ENCODE peak calls at places on chromosomes 2 and 18, in five cellular contexts. N, U, J, T and D are unnamed samples.

GRCh38 chr2:216082805-216083204 is 1.1 kb downstream of the TMEM169 start:
- DNase-seq in J (no peak), U (no peak), N (no peak), T (no peak), D (peak)

GRCh38 chr18:54923339-54923956 is 35.8 kb downstream of the CCDC68 start:
- DNase-seq in N (no peak), J (no peak), U (no peak), T (no peak), D (no peak)

GRCh38 chr2:72719416-72719815 is 106.4 kb downstream of the EXOC6B start:
- DNase-seq in T (no peak), U (no peak), N (no peak), J (no peak), D (no peak)

GRCh38 chr2:239802101-239802649 is 223.0 kb downstream of the NDUFA10 start:
- DNase-seq in T (no peak), J (no peak), U (no peak), N (no peak), D (no peak)

GRCh38 chr18:35635171-35635570 is 53.6 kb downstream of the GALNT1 start:
- DNase-seq in J (no peak), T (no peak), U (no peak), N (no peak), D (no peak)

GRCh38 chr2:223465793-223466192 is 136.4 kb downstream of the SCG2 start:
- DNase-seq in T (no peak), J (peak), U (no peak), N (peak), D (peak)

GRCh38 chr2:152415231-152415642 is 80.3 kb downstream of the FMNL2 start:
- DNase-seq in T (no peak), J (no peak), U (no peak), N (peak), D (no peak)

GRCh38 chr2:240846881-240847601 is 21.6 kb upstream of the AGXT start:
- DNase-seq in J (no peak), U (peak), T (no peak), N (no peak), D (no peak)

GRCh38 chr2:3849213-3849612 is 145.8 kb downstream of the DCDC2C start:
- DNase-seq in N (no peak), U (no peak), J (no peak), T (no peak), D (no peak)

GRCh38 chr2:64412671-64413070 is 41.3 kb upstream of the LGALSL start:
- DNase-seq in J (no peak), U (no peak), T (no peak), N (no peak), D (no peak)

GRCh38 chr2:23373666-23374065 is 11.3 kb upstream of the KLHL29 start:
- DNase-seq in J (no peak), U (no peak), N (no peak), T (no peak), D (no peak)

GRCh38 chr18:37561986-37562385 is 3.6 kb downstream of the CELF4 start:
- DNase-seq in T (no peak), U (no peak), J (no peak), N (no peak), D (no peak)

GRCh38 chr18:27483266-27483665 is 298.2 kb upstream of the CHST9 start:
- DNase-seq in J (no peak), N (no peak), T (no peak), U (no peak), D (no peak)

GRCh38 chr2:59389240-59389639 is 1148.1 kb upstream of the FANCL start:
- DNase-seq in T (no peak), J (no peak), U (no peak), N (no peak), D (no peak)

GRCh38 chr2:206116278-206116677 is 30.3 kb upstream of the INO80D start:
- DNase-seq in U (peak), J (no peak), N (no peak), T (no peak), D (no peak)
- TF ChIP-seq POLR2AphosphoS5 in U (no peak), J (no peak), N (no peak), T (no peak), D (no peak)

GRCh38 chr18:63969965-63970802 is at the start of gene SERPINB8:
- DNase-seq in U (peak), J (peak), T (peak), N (peak), D (peak)

GRCh38 chr18:63970803-63971191 is 916 bp downstream of the SERPINB8 start:
- DNase-seq in U (peak), T (no peak), J (no peak), N (no peak), D (peak)

GRCh38 chr18:63975632-63976031 is 5.8 kb downstream of the SERPINB8 start:
- DNase-seq in J (no peak), N (no peak), T (no peak), U (no peak), D (no peak)

GRCh38 chr18:63974991-63975390 is 5.1 kb downstream of the SERPINB8 start:
- DNase-seq in U (no peak), N (no peak), T (no peak), J (no peak), D (peak)

GRCh38 chr18:63971320-63972071 is 1.6 kb downstream of the SERPINB8 start:
- DNase-seq in U (no peak), T (no peak), J (no peak), N (no peak), D (no peak)
- H3K27ac ChIP-seq in U (peak), T (peak), J (peak), N (peak), D (peak)

GRCh38 chr2:20929721-20930120 is 106.8 kb upstream of the LDAH start:
- DNase-seq in U (no peak), T (no peak), N (no peak), J (no peak), D (no peak)

GRCh38 chr2:20931346-20931745 is 108.4 kb upstream of the LDAH start:
- DNase-seq in J (no peak), U (no peak), N (no peak), T (no peak), D (no peak)

GRCh38 chr2:20933692-20934091 is 110.2 kb downstream of the APOB start:
- DNase-seq in U (no peak), T (no peak), J (no peak), N (no peak), D (no peak)

GRCh38 chr2:20928617-20929016 is 105.7 kb upstream of the LDAH start:
- DNase-seq in J (no peak), U (no peak), N (no peak), T (no peak), D (no peak)

DNA sequence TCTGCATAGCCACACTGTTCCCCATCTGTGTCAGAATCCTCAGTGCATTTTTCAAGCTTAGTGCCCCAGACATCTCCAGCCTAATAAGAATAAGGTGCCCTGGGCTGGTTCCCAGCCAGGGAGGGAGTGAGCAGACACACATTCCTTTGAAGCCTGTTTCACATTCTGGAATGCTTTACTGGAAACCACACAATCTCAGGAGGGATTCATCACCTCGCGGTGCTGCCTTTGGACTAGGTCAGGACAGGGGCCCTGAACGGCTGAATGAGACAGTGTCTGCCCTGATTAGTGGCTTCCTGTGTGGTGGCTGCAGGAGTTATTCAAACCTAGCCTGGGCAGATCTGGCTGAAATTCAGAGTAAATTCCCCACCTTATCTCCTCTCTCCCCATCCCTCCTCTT is 108.0 kb upstream of the LDAH start:
- DNase-seq in T (no peak), N (no peak), U (no peak), J (no peak), D (no peak)
- TF ChIP-seq POLR2AphosphoS5 in T (no peak), N (peak), U (no peak), J (no peak), D (no peak)

DNA sequence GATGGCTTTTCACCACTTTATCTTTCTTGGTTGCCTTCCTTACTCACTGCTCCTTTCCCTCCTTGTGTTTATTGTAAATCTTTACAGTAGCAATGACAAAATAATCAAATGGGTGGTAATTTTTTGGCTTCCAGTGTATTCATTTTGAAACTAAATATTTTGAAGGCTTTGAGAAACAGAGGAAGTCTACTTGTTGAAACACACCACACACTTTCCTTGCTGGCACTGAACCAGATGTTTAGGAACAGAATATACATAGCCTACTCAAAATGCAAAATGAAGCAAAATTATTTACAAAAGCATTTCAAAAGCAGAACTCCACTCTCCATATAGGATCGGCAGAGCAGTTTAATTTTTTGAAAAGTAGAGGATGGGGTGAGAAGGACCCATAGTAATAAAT is 189.8 kb downstream of the LTBP1 start:
- DNase-seq in U (no peak), N (no peak), J (no peak), T (no peak), D (no peak)
- H3K27ac ChIP-seq in U (peak), N (peak), J (no peak), T (no peak), D (peak)

DNA sequence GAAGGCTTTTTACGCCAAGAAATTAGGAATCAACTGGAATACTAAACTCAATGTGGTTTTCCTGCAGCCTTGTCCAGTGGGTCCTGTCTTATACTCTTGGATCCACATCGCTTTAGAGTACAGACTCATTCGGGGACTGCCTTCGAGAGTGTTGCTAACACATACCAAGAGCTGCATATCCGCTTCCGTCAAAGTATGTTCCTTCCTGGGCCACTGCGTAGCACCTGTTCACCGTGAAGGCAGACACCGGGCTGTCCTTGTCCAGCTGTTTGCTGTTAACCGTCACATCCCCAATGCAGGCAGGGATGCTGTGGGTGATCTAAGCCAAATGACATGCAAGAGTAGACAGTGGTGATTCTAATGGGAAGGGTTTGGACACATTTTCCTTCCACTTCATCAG is 169.4 kb downstream of the LAMA1 start:
- DNase-seq in U (no peak), J (no peak), N (no peak), T (no peak), D (no peak)
- TF ChIP-seq POLR2AphosphoS5 in U (no peak), J (no peak), N (no peak), T (no peak), D (no peak)